ENCODE peak calls at places on chromosomes 12 and 14, in seven cellular contexts. D, O, L, Y, S, N and J are unnamed samples.
A peak's percentile ranks its signal among the peaks of the same experiment; 100 is the strongest.

GRCh38 chr14:58133739-58134138 is 18.3 kb downstream of the ARMH4 start:
- DNase-seq in D (peak; percentile 85), O (no peak), L (no peak), Y (peak; percentile 6), S (no peak), N (peak; percentile 87), J (peak; percentile 61)

GRCh38 chr14:64953310-64953654 is 10.7 kb upstream of the GPX2 start:
- DNase-seq in D (no peak), O (no peak), L (no peak), Y (no peak), S (no peak), N (no peak), J (no peak)

GRCh38 chr14:22557846-22558220 is 31.2 kb downstream of the DAD1 start:
- DNase-seq in D (no peak), O (no peak), L (no peak), Y (no peak), S (no peak), N (no peak), J (no peak)

GRCh38 chr12:120936197-120936596 is 32.0 kb upstream of the SPPL3 start:
- DNase-seq in D (no peak), O (no peak), L (no peak), Y (no peak), S (no peak), N (no peak), J (no peak)

GRCh38 chr12:100174506-100174905 is 26.1 kb upstream of the ACTR6 start:
- DNase-seq in D (no peak), O (no peak), L (no peak), Y (no peak), S (no peak), N (no peak), J (no peak)

GRCh38 chr12:94863286-94863685 is 140.2 kb downstream of the NDUFA12 start:
- DNase-seq in D (no peak), O (no peak), L (no peak), Y (no peak), S (no peak), N (no peak), J (no peak)

GRCh38 chr12:77232045-77232444 is 166.7 kb upstream of the E2F7 start:
- DNase-seq in D (peak; percentile 57), O (no peak), L (no peak), Y (peak; percentile 8), S (no peak), N (no peak), J (no peak)

GRCh38 chr14:34035934-34036250 is 85.0 kb upstream of the EGLN3 start:
- DNase-seq in D (no peak), O (no peak), L (no peak), Y (no peak), S (no peak), N (no peak), J (no peak)

GRCh38 chr12:78181544-78182162 is 351.0 kb downstream of the NAV3 start:
- DNase-seq in D (peak; percentile 48), O (no peak), L (no peak), Y (peak; percentile 16), S (no peak), N (peak; percentile 69), J (peak; percentile 21)

GRCh38 chr12:7289743-7290142 is 14.1 kb upstream of the ACSM4 start:
- DNase-seq in D (no peak), O (no peak), L (peak; percentile 39), Y (no peak), S (no peak), N (no peak), J (peak; percentile 74)

GRCh38 chr12:113130457-113131135 is 5.0 kb downstream of the RASAL1 start:
- DNase-seq in D (no peak), O (peak; percentile 88), L (no peak), Y (no peak), S (peak; percentile 78), N (no peak), J (peak; percentile 81)

GRCh38 chr12:111024205-111024794 is 103.9 kb upstream of the MYL2 start:
- DNase-seq in D (peak; percentile 4), O (peak; percentile 78), L (peak; percentile 44), Y (peak; percentile 18), S (peak; percentile 90), N (peak; percentile 73), J (peak; percentile 61)

GRCh38 chr12:1130571-1130970 is 139.5 kb downstream of the ERC1 start:
- DNase-seq in D (no peak), O (no peak), L (no peak), Y (no peak), S (no peak), N (no peak), J (no peak)

GRCh38 chr12:124630791-124631313 is 63.4 kb upstream of the NCOR2 start:
- DNase-seq in D (no peak), O (peak; percentile 83), L (no peak), Y (no peak), S (no peak), N (peak; percentile 39), J (peak; percentile 51)

GRCh38 chr12:22038734-22039133 is 7.3 kb upstream of the CMAS start:
- DNase-seq in D (no peak), O (no peak), L (no peak), Y (no peak), S (no peak), N (peak; percentile 4), J (no peak)

DNA sequence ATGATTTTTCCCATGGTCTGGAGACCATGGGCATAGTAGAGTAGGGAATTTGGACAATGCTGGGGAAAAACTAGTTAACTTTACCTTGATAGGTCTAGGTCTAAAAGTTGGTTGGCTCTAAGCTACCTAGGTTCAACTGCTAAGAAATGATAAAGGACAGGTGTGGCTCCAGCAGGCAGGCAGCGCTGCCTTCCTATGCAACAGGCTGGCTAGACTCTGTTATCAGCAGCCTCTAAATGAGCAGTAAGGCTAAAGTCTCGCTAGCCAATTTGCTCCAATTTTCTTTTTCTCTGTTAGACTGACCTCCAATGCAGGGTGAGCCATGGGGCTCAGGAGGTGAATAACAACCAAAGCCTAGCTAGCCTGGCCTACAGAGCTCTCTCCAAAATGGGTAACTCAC is 26.4 kb downstream of the DMAC2L start:
- DNase-seq in D (no peak), O (no peak), L (no peak), Y (no peak), S (no peak), N (no peak), J (no peak)
- H2BK5ac ChIP-seq in D (no peak overlapping the region), O (no peak overlapping the region), L (no peak overlapping the region), Y (no peak overlapping the region), S (no peak overlapping the region), N (no peak overlapping the region), J (no peak overlapping the region)

GRCh38 chr12:68074294-68075027 is 85.1 kb downstream of the IFNG start:
- DNase-seq in D (no peak), O (no peak), L (no peak), Y (no peak), S (no peak), N (no peak), J (no peak)

GRCh38 chr12:68070957-68071356 is 81.7 kb downstream of the IFNG-AS1 start:
- DNase-seq in D (no peak), O (no peak), L (no peak), Y (no peak), S (no peak), N (no peak), J (no peak)

GRCh38 chr12:68078737-68079136 is 80.8 kb downstream of the IFNG start:
- DNase-seq in D (no peak), O (no peak), L (no peak), Y (no peak), S (no peak), N (no peak), J (peak; percentile 21)

GRCh38 chr12:68080577-68080976 is 79.0 kb downstream of the IFNG start:
- DNase-seq in D (no peak), O (peak; percentile 66), L (peak; percentile 8), Y (no peak), S (no peak), N (no peak), J (peak; percentile 98)

GRCh38 chr12:68075416-68075815 is 84.1 kb downstream of the IFNG start:
- DNase-seq in D (no peak), O (no peak), L (no peak), Y (no peak), S (no peak), N (no peak), J (no peak)
- H2BK5ac ChIP-seq in D (no peak overlapping the region), O (no peak overlapping the region), L (no peak overlapping the region), Y (no peak overlapping the region), S (no peak overlapping the region), N (no peak overlapping the region), J (no peak overlapping the region)

DNA sequence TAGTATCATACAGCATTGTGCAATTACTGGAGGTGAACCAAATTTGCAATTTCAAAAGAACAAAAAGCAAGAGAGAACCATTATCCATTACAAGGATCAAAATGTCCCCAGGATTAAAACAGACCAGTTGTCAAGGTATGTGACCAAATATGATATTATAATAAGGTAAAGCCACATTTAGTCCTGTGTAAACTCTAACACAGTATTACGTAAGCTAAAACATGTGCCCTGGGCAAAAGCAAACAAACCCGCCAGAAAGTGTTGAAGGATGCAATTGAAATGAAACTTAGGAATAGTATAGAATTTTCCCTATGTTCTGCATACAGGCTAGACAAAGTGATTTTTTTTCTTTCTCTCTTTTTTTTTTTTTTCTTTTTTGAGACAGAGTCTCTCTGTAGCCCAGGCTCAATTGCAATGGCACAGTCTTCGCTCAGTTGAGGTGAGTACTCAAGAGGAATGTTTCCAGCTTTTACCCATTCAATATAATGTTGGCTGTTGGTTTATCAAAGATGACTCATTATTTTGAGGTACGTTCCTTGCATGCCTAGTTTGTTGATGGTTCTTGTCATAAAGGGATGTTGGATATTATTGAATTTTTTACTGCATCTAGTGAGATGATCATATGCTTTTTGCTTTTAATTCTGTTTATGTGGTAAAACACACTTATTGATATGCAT is 137.1 kb upstream of the FOXG1 start:
- DNase-seq in D (no peak), O (no peak), L (no peak), Y (no peak), S (no peak), N (no peak), J (no peak)
- H2BK5ac ChIP-seq in D (no peak overlapping the region), O (no peak overlapping the region), L (no peak overlapping the region), Y (no peak overlapping the region), S (no peak overlapping the region), N (no peak overlapping the region), J (no peak overlapping the region)

GRCh38 chr12:66699738-66700482 is 21.0 kb upstream of the GRIP1 start:
- DNase-seq in D (no peak), O (no peak), L (no peak), Y (no peak), S (no peak), N (no peak), J (no peak)

GRCh38 chr12:66694666-66695065 is 15.8 kb upstream of the GRIP1 start:
- DNase-seq in D (no peak), O (no peak), L (no peak), Y (no peak), S (no peak), N (peak; percentile 92), J (no peak)

GRCh38 chr12:66698558-66698957 is 19.7 kb upstream of the GRIP1 start:
- DNase-seq in D (no peak), O (no peak), L (no peak), Y (no peak), S (no peak), N (no peak), J (no peak)

GRCh38 chr12:66695130-66695529 is 16.3 kb upstream of the GRIP1 start:
- DNase-seq in D (no peak), O (no peak), L (no peak), Y (no peak), S (no peak), N (peak; percentile 87), J (no peak)

DNA sequence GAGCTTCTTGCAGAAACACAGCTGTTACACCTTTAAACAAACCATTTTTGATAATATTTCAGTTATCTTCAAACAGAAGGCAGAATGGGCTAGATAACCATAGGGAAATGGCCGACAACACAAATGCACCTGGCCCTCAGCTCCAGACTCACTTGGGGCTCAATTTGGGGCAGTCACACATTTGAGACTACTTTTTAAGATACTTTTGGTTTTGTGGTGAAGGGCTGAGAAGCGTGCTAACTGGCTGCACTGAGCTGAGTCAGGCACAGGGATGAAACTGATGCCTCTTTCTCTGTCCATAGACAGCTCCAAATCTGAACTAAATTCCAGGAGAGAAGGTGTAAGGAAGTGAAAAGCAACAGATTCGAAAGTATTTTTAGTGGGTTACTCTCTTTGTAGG is 18.5 kb upstream of the GRIP1 start:
- DNase-seq in D (no peak), O (no peak), L (no peak), Y (no peak), S (no peak), N (no peak), J (no peak)
- H2BK5ac ChIP-seq in D (no peak overlapping the region), O (no peak overlapping the region), L (no peak overlapping the region), Y (no peak overlapping the region), S (no peak overlapping the region), N (no peak overlapping the region), J (no peak overlapping the region)